ENCODE peak calls at places on chromosome 18, in five cellular contexts. One of them, this sample, is unnamed.

GRCh38 chr18:6118080-6118479 is 222.8 kb upstream of the TMEM200C start:
- DNase-seq in iPS DF 6.9: no peak
- DNase-seq in M059J: no peak
- DNase-seq in NCI-H460: no peak
- DNase-seq in DMS79 treated with DMSO at 0.1 percent for 48 hours: no peak
- DNase-seq in this sample: no peak

GRCh38 chr18:13375302-13376255 is 157.0 kb downstream of the LDLRAD4 start:
- DNase-seq in M059J: peak
- DNase-seq in DMS79 treated with DMSO at 0.1 percent for 48 hours: no peak
- DNase-seq in iPS DF 6.9: no peak
- DNase-seq in NCI-H460: peak
- DNase-seq in this sample: peak

GRCh38 chr18:74146756-74147155 is 878 bp downstream of the FBXO15 start:
- DNase-seq in M059J: peak
- DNase-seq in iPS DF 6.9: no peak
- DNase-seq in DMS79 treated with DMSO at 0.1 percent for 48 hours: no peak
- DNase-seq in NCI-H460: no peak
- DNase-seq in this sample: peak

GRCh38 chr18:2979027-2979570 is 33.8 kb downstream of the LPIN2 start:
- DNase-seq in NCI-H460: no peak
- DNase-seq in DMS79 treated with DMSO at 0.1 percent for 48 hours: no peak
- DNase-seq in iPS DF 6.9: no peak
- DNase-seq in M059J: peak
- DNase-seq in this sample: peak

GRCh38 chr18:12552884-12553242 is 105.0 kb downstream of the SPIRE1 start:
- DNase-seq in DMS79 treated with DMSO at 0.1 percent for 48 hours: peak
- DNase-seq in M059J: no peak
- DNase-seq in iPS DF 6.9: no peak
- DNase-seq in NCI-H460: no peak
- DNase-seq in this sample: no peak

GRCh38 chr18:63241739-63242138 is 77.8 kb downstream of the BCL2 start:
- DNase-seq in M059J: no peak
- DNase-seq in iPS DF 6.9: no peak
- DNase-seq in NCI-H460: peak
- DNase-seq in DMS79 treated with DMSO at 0.1 percent for 48 hours: no peak
- DNase-seq in this sample: no peak

GRCh38 chr18:36942264-36942663 is 113.3 kb downstream of the KIAA1328 start:
- DNase-seq in NCI-H460: peak
- DNase-seq in DMS79 treated with DMSO at 0.1 percent for 48 hours: no peak
- DNase-seq in iPS DF 6.9: no peak
- DNase-seq in M059J: peak
- DNase-seq in this sample: peak

GRCh38 chr18:32177530-32177929 is 12.3 kb upstream of the MEP1B start:
- DNase-seq in DMS79 treated with DMSO at 0.1 percent for 48 hours: no peak
- DNase-seq in iPS DF 6.9: no peak
- DNase-seq in M059J: no peak
- DNase-seq in NCI-H460: no peak
- DNase-seq in this sample: no peak

GRCh38 chr18:48608581-48608980 is 69.8 kb downstream of the CTIF start:
- DNase-seq in NCI-H460: no peak
- DNase-seq in iPS DF 6.9: no peak
- DNase-seq in M059J: no peak
- DNase-seq in DMS79 treated with DMSO at 0.1 percent for 48 hours: no peak
- DNase-seq in this sample: no peak

GRCh38 chr18:12031836-12032235 is 50.5 kb downstream of the IMPA2 start:
- DNase-seq in NCI-H460: no peak
- DNase-seq in iPS DF 6.9: no peak
- DNase-seq in DMS79 treated with DMSO at 0.1 percent for 48 hours: no peak
- DNase-seq in M059J: peak
- DNase-seq in this sample: no peak

GRCh38 chr18:12991839-12992216 is 666 bp downstream of the CEP192 start:
- DNase-seq in M059J: no peak
- DNase-seq in DMS79 treated with DMSO at 0.1 percent for 48 hours: peak
- DNase-seq in iPS DF 6.9: no peak
- DNase-seq in NCI-H460: no peak
- DNase-seq in this sample: no peak

GRCh38 chr18:68979737-68980136 is 181.9 kb downstream of the CCDC102B start:
- DNase-seq in DMS79 treated with DMSO at 0.1 percent for 48 hours: no peak
- DNase-seq in iPS DF 6.9: no peak
- DNase-seq in NCI-H460: no peak
- DNase-seq in M059J: no peak
- DNase-seq in this sample: no peak

GRCh38 chr18:62354171-62354570 is 29.1 kb downstream of the TNFRSF11A start:
- DNase-seq in NCI-H460: no peak
- DNase-seq in iPS DF 6.9: no peak
- DNase-seq in DMS79 treated with DMSO at 0.1 percent for 48 hours: no peak
- DNase-seq in M059J: no peak
- DNase-seq in this sample: no peak

GRCh38 chr18:8995096-8995495 is 107.4 kb upstream of the NDUFV2 start:
- DNase-seq in DMS79 treated with DMSO at 0.1 percent for 48 hours: no peak
- DNase-seq in iPS DF 6.9: no peak
- DNase-seq in M059J: no peak
- DNase-seq in NCI-H460: no peak
- DNase-seq in this sample: no peak

GRCh38 chr18:46542545-46542944 is 114.5 kb downstream of the LOXHD1 start:
- DNase-seq in DMS79 treated with DMSO at 0.1 percent for 48 hours: no peak
- DNase-seq in iPS DF 6.9: no peak
- DNase-seq in M059J: peak
- DNase-seq in NCI-H460: peak
- DNase-seq in this sample: no peak

GRCh38 chr18:76488190-76488589 is 6.9 kb downstream of the ZNF516 start:
- DNase-seq in M059J: no peak
- DNase-seq in NCI-H460: no peak
- DNase-seq in DMS79 treated with DMSO at 0.1 percent for 48 hours: no peak
- DNase-seq in iPS DF 6.9: no peak
- DNase-seq in this sample: peak

GRCh38 chr18:57432765-57433400 is 2.3 kb upstream of the ONECUT2 start:
- DNase-seq in NCI-H460: no peak
- DNase-seq in M059J: no peak
- DNase-seq in DMS79 treated with DMSO at 0.1 percent for 48 hours: no peak
- DNase-seq in iPS DF 6.9: no peak
- DNase-seq in this sample: no peak

GRCh38 chr18:45792551-45793294 is 32.8 kb upstream of the SIGLEC15 start:
- DNase-seq in NCI-H460: no peak
- DNase-seq in DMS79 treated with DMSO at 0.1 percent for 48 hours: no peak
- DNase-seq in M059J: peak
- DNase-seq in iPS DF 6.9: no peak
- DNase-seq in this sample: no peak

GRCh38 chr18:45312727-45313126 is 302.5 kb upstream of the SLC14A2 start:
- DNase-seq in M059J: no peak
- DNase-seq in iPS DF 6.9: no peak
- DNase-seq in NCI-H460: no peak
- DNase-seq in DMS79 treated with DMSO at 0.1 percent for 48 hours: no peak
- DNase-seq in this sample: no peak

GRCh38 chr18:3603460-3604259 is 153.7 kb downstream of the TGIF1 start:
- DNase-seq in DMS79 treated with DMSO at 0.1 percent for 48 hours: peak
- DNase-seq in M059J: peak
- DNase-seq in NCI-H460: peak
- DNase-seq in iPS DF 6.9: peak
- DNase-seq in this sample: peak

GRCh38 chr18:30527917-30528316 is 514.6 kb downstream of the DSC3 start:
- DNase-seq in DMS79 treated with DMSO at 0.1 percent for 48 hours: no peak
- DNase-seq in M059J: no peak
- DNase-seq in NCI-H460: no peak
- DNase-seq in iPS DF 6.9: no peak
- DNase-seq in this sample: no peak

GRCh38 chr18:55781481-55781957 is 193.5 kb upstream of the TCF4 start:
- DNase-seq in NCI-H460: no peak
- DNase-seq in DMS79 treated with DMSO at 0.1 percent for 48 hours: peak
- DNase-seq in M059J: peak
- DNase-seq in iPS DF 6.9: peak
- DNase-seq in this sample: peak

GRCh38 chr18:62716679-62717058 is 1.3 kb downstream of the PHLPP1 start:
- DNase-seq in NCI-H460: no peak
- DNase-seq in M059J: peak
- DNase-seq in DMS79 treated with DMSO at 0.1 percent for 48 hours: peak
- DNase-seq in iPS DF 6.9: no peak
- DNase-seq in this sample: peak

GRCh38 chr18:69961718-69962117 is 14.0 kb upstream of the CD226 start:
- DNase-seq in DMS79 treated with DMSO at 0.1 percent for 48 hours: no peak
- DNase-seq in M059J: no peak
- DNase-seq in iPS DF 6.9: no peak
- DNase-seq in NCI-H460: no peak
- DNase-seq in this sample: no peak

GRCh38 chr18:80253871-80254492 is 6.7 kb upstream of the PARD6G start:
- DNase-seq in M059J: no peak
- DNase-seq in iPS DF 6.9: no peak
- DNase-seq in DMS79 treated with DMSO at 0.1 percent for 48 hours: no peak
- DNase-seq in NCI-H460: no peak
- DNase-seq in this sample: no peak

GRCh38 chr18:396251-396555 is 104.3 kb downstream of the COLEC12 start:
- DNase-seq in iPS DF 6.9: no peak
- DNase-seq in M059J: no peak
- DNase-seq in NCI-H460: no peak
- DNase-seq in DMS79 treated with DMSO at 0.1 percent for 48 hours: no peak
- DNase-seq in this sample: no peak

GRCh38 chr18:48958951-48959350 is 8.2 kb upstream of the SMAD7 start:
- DNase-seq in iPS DF 6.9: no peak
- DNase-seq in M059J: no peak
- DNase-seq in DMS79 treated with DMSO at 0.1 percent for 48 hours: no peak
- DNase-seq in NCI-H460: no peak
- DNase-seq in this sample: no peak

GRCh38 chr18:80023173-80023572 is 11.1 kb upstream of the RBFA start:
- DNase-seq in M059J: no peak
- DNase-seq in DMS79 treated with DMSO at 0.1 percent for 48 hours: no peak
- DNase-seq in NCI-H460: no peak
- DNase-seq in iPS DF 6.9: peak
- DNase-seq in this sample: no peak

GRCh38 chr18:68354176-68354575 is 360.7 kb downstream of the TMX3 start:
- DNase-seq in M059J: no peak
- DNase-seq in NCI-H460: no peak
- DNase-seq in iPS DF 6.9: no peak
- DNase-seq in DMS79 treated with DMSO at 0.1 percent for 48 hours: no peak
- DNase-seq in this sample: no peak

GRCh38 chr18:78895207-78896001 is 84.2 kb upstream of the SALL3 start:
- DNase-seq in iPS DF 6.9: no peak
- DNase-seq in M059J: no peak
- DNase-seq in NCI-H460: no peak
- DNase-seq in DMS79 treated with DMSO at 0.1 percent for 48 hours: no peak
- DNase-seq in this sample: no peak

GRCh38 chr18:48754993-48755473 is 195.7 kb downstream of the SMAD7 start:
- DNase-seq in M059J: no peak
- DNase-seq in DMS79 treated with DMSO at 0.1 percent for 48 hours: no peak
- DNase-seq in iPS DF 6.9: no peak
- DNase-seq in NCI-H460: no peak
- DNase-seq in this sample: no peak

GRCh38 chr18:79857082-79857661 is 59.4 kb downstream of the KCNG2 start:
- DNase-seq in NCI-H460: no peak
- DNase-seq in iPS DF 6.9: no peak
- DNase-seq in M059J: peak
- DNase-seq in DMS79 treated with DMSO at 0.1 percent for 48 hours: peak
- DNase-seq in this sample: no peak

GRCh38 chr18:9916067-9916684 is 2.4 kb downstream of the VAPA start:
- DNase-seq in iPS DF 6.9: no peak
- DNase-seq in M059J: peak
- DNase-seq in NCI-H460: no peak
- DNase-seq in DMS79 treated with DMSO at 0.1 percent for 48 hours: no peak
- DNase-seq in this sample: peak

GRCh38 chr18:75507636-75508035 is 80.1 kb upstream of the SMIM21 start:
- DNase-seq in DMS79 treated with DMSO at 0.1 percent for 48 hours: no peak
- DNase-seq in NCI-H460: no peak
- DNase-seq in M059J: no peak
- DNase-seq in iPS DF 6.9: no peak
- DNase-seq in this sample: peak

GRCh38 chr18:24398515-24398914 is 891 bp upstream of the OSBPL1A start:
- DNase-seq in iPS DF 6.9: no peak
- DNase-seq in DMS79 treated with DMSO at 0.1 percent for 48 hours: no peak
- DNase-seq in NCI-H460: no peak
- DNase-seq in M059J: peak
- DNase-seq in this sample: peak

This sample was measured in EL.